ENCODE peak calls at places on chromosomes 4 and X, in seven cellular contexts. P, T, Q, U, R, Y and G are unnamed samples.

GRCh38 chrX:154731881-154732280 is 19.0 kb downstream of the GAB3 start:
- DNase-seq in P (peak), T (no peak), Q (peak), U (no peak), R (no peak), Y (no peak), G (peak)

GRCh38 chrX:10833299-10834169 is 213.1 kb upstream of the MID1 start:
- DNase-seq in P (no peak), T (peak), Q (no peak), U (no peak), R (peak), Y (peak), G (peak)

GRCh38 chrX:67587946-67588624 is 44.3 kb downstream of the AR start:
- DNase-seq in P (no peak), T (peak), Q (no peak), U (no peak), R (no peak), Y (no peak), G (no peak)

GRCh38 chrX:71532078-71532752 is 689 bp upstream of the OGT start:
- DNase-seq in P (peak), T (peak), Q (peak), U (no peak), R (peak), Y (peak), G (peak)

GRCh38 chr4:87121332-87122065 is 98.9 kb downstream of the KLHL8 start:
- DNase-seq in P (no peak), T (peak), Q (peak), U (no peak), R (peak), Y (no peak), G (no peak)

GRCh38 chrX:22313757-22314156 is 41.0 kb downstream of the CBLL2 start:
- DNase-seq in P (no peak), T (no peak), Q (no peak), U (no peak), R (no peak), Y (no peak), G (no peak)

GRCh38 chrX:109312757-109313156 is 169.1 kb downstream of the GUCY2F start:
- DNase-seq in P (peak), T (no peak), Q (no peak), U (no peak), R (no peak), Y (no peak), G (peak)

GRCh38 chrX:104427693-104428092 is 138.3 kb upstream of the IL1RAPL2 start:
- DNase-seq in P (no peak), T (no peak), Q (no peak), U (no peak), R (no peak), Y (no peak), G (no peak)

DNA sequence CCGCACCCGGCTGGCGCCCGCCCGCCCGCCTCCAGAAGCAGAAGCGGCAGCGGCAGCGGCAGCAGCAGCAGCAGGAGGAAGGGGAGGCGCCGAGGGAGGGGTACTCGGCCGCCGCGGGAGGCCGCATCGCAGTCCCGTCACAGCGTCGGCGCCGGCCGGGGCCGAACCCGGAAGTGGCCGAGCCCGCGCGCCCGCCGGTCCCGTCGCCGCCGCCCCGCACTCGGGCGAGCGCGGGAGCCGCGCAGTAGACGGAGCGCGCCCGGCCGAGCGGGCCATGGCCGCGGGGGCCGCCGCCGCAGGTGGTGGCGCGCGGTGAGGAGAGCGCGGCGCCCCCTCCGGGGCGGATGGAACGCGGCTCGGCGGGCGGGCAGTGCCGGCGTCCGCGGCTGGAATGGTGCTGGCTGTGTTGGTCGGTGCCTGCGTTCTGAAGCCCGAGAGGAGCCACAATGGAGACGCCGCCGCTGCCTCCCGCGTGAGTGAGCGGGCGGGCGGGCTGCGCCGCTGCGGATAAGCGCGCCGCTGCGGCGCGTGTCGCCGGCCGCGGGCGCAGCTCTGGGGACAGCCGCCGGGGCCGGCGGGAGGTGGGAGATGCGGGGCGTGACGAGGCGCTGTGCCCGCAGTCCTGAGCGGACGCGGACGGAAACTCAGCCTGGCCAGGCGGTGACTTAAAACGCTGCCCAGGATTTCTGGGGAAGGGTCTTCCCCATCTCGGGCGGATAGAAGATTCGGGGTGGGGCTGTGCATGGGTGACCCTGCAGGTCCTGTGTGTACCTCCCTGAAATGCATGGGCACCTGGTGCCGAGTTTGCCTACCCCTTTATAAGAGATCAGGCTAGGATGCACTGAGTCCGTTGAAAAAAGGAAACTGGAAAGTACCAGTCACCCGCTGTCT is at the start of gene KLHL2:
- DNase-seq in P (peak), T (peak), Q (peak), U (peak), R (peak), Y (peak), G (peak)
- H3K4me3 ChIP-seq in P (peak), T (peak), Q (peak), U (peak), R (peak), Y (peak), G (peak)

GRCh38 chr4:170011921-170012628 is 14.1 kb downstream of the MFAP3L start:
- DNase-seq in P (no peak), T (no peak), Q (no peak), U (no peak), R (no peak), Y (no peak), G (no peak)

GRCh38 chr4:170008376-170008775 is 17.8 kb downstream of the MFAP3L start:
- DNase-seq in P (no peak), T (no peak), Q (no peak), U (no peak), R (no peak), Y (no peak), G (peak)

GRCh38 chr4:170007113-170007512 is 19.1 kb downstream of the MFAP3L start:
- DNase-seq in P (no peak), T (peak), Q (no peak), U (no peak), R (peak), Y (no peak), G (peak)

GRCh38 chr4:170008801-170009200 is 17.4 kb downstream of the MFAP3L start:
- DNase-seq in P (no peak), T (no peak), Q (no peak), U (no peak), R (no peak), Y (no peak), G (no peak)

DNA sequence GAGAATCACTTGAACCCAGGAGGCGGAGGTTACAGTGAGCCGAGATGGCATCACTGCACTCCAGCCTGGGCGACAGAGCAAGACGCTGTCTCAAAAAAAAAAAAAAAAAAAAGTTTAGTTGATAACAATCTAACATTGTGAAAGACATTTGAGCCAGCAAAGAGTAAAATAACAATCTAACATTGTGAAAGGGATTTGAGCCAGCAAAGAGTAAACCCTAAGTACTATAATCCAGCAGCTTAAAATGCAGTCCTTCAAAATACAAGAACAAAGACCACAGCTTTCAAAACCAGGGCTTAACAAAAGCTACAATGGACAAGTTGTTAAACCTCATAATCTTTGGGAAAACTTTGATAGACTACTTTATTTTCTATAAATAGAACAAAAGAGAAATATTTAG is 16.9 kb downstream of the MFAP3L start:
- DNase-seq in P (no peak), T (no peak), Q (no peak), U (no peak), R (no peak), Y (peak), G (no peak)
- TF ChIP-seq CTCF in P (no peak), T (no peak), Q (no peak), U (no peak), R (no peak), Y (no peak), G (no peak)

GRCh38 chr4:38983756-38984647 is 48.2 kb downstream of the TMEM156 start:
- DNase-seq in P (no peak), T (peak), Q (peak), U (no peak), R (peak), Y (peak), G (peak)
- H3K4me3 ChIP-seq in P (no peak), T (no peak), Q (no peak), U (no peak), R (no peak), Y (no peak), G (no peak)

DNA sequence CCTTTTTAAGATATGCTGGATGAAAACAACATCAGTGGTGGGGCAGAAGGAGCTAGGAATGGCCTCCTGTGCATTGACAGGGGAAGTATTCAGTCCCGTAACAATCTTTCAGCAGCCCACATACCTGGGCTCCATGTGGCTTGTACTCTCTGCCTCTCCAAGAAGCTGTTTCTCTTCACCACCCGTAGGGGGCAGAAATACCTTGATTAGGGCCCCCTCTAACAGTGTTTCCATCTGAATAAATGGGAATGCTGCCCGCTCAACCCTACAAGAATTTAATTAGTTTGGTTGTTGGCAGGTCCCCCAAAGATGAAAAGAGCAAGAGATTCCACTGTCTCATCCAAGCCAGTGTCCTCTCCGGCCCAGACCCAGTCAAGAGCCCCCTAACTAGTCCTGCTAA is 155.2 kb downstream of the SMIM20 start:
- DNase-seq in P (no peak), T (peak), Q (peak), U (no peak), R (peak), Y (peak), G (peak)
- TF ChIP-seq CTCF in P (peak), T (peak), Q (peak), U (peak), R (peak), Y (peak), G (peak)

GRCh38 chrX:149939271-149940014 is 1.2 kb upstream of the EOLA2 start:
- DNase-seq in P (peak), T (peak), Q (peak), U (peak), R (peak), Y (peak), G (peak)
- H3K4me3 ChIP-seq in P (peak), T (peak), Q (peak), U (peak), R (peak), Y (peak), G (peak)

GRCh38 chr4:186726150-186726439 is 2.4 kb upstream of the FAT1 start:
- DNase-seq in P (no peak), T (no peak), Q (no peak), U (no peak), R (no peak), Y (no peak), G (no peak)
- TF ChIP-seq CTCF in P (no peak), T (no peak), Q (no peak), U (no peak), R (no peak), Y (no peak), G (no peak)